ENCODE peak calls at places on chromosomes 3 and 15, in six cellular contexts. X is lower lobe of right lung, C is spleen, B is endothelial cell of umbilical vein, S is HepG2, O is esophagus muscularis mucosa. F is an unnamed sample. For H3K4me1, the result is how much of the 10 kb centered on the place peaks cover.

GRCh38 chr3:126936853-126937395 is 46.0 kb upstream of the PLXNA1 start:
- DNase-seq in X (no peak), C (no peak), B (no peak), S (no peak), O (no peak), F (no peak)

GRCh38 chr3:181009225-181009624 is 19.7 kb upstream of the DNAJC19 start:
- DNase-seq in X (no peak), C (no peak), B (no peak), S (no peak), O (no peak), F (no peak)

GRCh38 chr3:87351913-87352312 is 75.5 kb upstream of the POU1F1 start:
- DNase-seq in X (no peak), C (no peak), B (no peak), S (no peak), O (no peak), F (no peak)

GRCh38 chr3:42080452-42080872 is 10.7 kb upstream of the TRAK1 start:
- DNase-seq in X (no peak), C (peak), B (no peak), S (peak), O (no peak), F (peak)

GRCh38 chr3:71104090-71104489 is 479.4 kb downstream of the FOXP1 start:
- DNase-seq in X (no peak), C (no peak), B (peak), S (no peak), O (no peak), F (no peak)

GRCh38 chr15:71080166-71080565 is 35.1 kb upstream of the THSD4 start:
- DNase-seq in X (no peak), C (no peak), B (no peak), S (no peak), O (no peak), F (no peak)

GRCh38 chr15:100710744-100711478 is 108.5 kb downstream of the ASB7 start:
- DNase-seq in X (no peak), C (no peak), B (no peak), S (no peak), O (no peak), F (no peak)

GRCh38 chr3:101171797-101172196 is 148.6 kb downstream of the IMPG2 start:
- DNase-seq in X (no peak), C (no peak), B (no peak), S (no peak), O (no peak), F (no peak)

GRCh38 chr3:113648524-113648923 is 47.9 kb downstream of the USF3 start:
- DNase-seq in X (no peak), C (no peak), B (no peak), S (no peak), O (no peak), F (no peak)

GRCh38 chr15:94972314-94972713 is 741.0 kb downstream of the MCTP2 start:
- DNase-seq in X (no peak), C (no peak), B (peak), S (no peak), O (no peak), F (no peak)

GRCh38 chr3:115784739-115785571 is 161.6 kb downstream of the GAP43 start:
- DNase-seq in X (no peak), C (no peak), B (peak), S (no peak), O (no peak), F (no peak)

GRCh38 chr3:27213450-27213849 is 155.7 kb downstream of the NEK10 start:
- DNase-seq in X (no peak), C (no peak), B (no peak), S (no peak), O (no peak), F (no peak)

DNA sequence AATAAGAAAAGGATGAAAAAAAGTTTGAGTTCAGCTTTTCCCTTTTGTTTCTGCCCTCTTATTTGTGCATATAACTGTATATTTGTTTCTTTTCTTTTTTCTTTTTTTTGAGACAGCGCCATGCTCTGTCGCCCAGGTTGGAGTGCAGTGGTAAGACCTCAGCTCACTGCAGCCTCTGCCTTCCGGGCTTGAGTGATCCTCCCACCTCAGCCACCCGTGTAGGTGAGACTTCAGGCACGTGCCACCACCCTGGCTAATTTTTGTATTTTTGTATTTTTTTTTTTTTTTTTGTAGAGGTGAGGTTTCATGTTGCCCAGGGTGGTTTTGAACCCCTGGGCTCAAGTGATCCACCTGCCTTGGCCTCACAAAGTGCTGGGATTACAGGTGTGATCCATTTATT is 31.4 kb downstream of the RNF111 start:
- DNase-seq in X (no peak), C (no peak), B (no peak), S (no peak), O (no peak), F (no peak)
- TF ChIP-seq CTCF in X (no peak), C (no peak), B (no peak), S (no peak), O (no peak), F (no peak)

GRCh38 chr3:150469031-150469930 is 61.2 kb downstream of the TSC22D2 start:
- DNase-seq in X (no peak), C (no peak), B (peak), S (peak), O (peak), F (peak)
- H3K4me1 ChIP-seq in X (under half), C (under half), B (under half), S (under half), O (under half), F (under half)

DNA sequence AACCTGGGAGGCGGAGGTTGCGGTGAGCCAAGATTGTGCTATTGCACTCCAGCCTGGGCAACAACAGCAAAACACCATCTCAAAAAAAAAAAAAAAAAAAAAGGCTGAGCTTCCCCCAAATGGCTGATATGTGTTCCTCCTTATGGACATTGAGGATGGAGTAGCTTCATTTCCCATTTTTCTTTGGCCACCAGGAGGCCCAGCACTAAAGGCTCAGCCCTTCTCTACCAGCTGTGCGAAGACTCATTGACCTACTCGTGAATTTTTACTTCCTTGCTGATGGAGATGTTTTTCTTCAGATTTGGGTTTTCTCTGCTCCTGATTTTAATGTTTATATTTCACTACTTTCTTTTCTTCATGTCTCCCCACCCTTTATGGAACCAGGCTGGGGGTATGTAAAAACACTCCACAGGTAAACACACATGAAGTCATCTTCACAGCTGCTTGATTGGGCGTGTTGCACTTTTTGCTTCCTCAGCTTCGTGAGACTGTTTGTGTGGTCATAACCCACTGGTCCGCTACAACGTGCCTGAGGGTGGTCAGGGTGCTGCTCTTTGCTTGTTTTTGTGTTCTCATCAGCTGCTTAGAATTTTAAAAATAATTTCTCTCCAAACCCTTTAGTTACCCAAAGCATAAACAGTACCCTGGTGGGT is 13.5 kb downstream of the SEMA4B start:
- DNase-seq in X (no peak), C (no peak), B (no peak), S (no peak), O (no peak), F (no peak)
- TF ChIP-seq CTCF in X (peak), C (no peak), B (peak), S (peak), O (peak), F (peak)

DNA sequence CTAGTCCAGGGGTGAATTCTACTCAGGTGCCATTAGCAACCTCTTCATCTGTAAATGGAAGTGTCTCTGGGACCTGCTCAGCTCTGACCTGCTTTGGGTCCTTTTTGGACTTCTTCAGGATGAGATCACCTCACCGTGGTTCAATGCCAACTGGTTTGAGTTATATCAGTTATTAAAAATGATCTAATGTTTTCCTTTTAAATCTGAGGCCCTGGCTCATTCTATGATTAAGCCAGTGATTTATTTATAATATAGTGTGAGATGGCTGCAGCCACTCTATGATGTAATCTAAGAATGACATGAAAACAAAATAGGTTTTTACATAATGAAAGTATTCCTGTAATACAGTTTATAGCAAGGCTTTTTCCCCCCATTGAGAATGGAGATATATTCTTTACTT is 79.4 kb downstream of the LPP start:
- DNase-seq in X (no peak), C (no peak), B (peak), S (no peak), O (no peak), F (no peak)
- H3K4me1 ChIP-seq in X (under half), C (under half), B (under half), S (under half), O (half or more), F (under half)

F was measured in Caco-2.